ENCODE peak calls at places on chromosomes 11 and 22, in ten cellular contexts. K is activated T-cell treated with anti-CD3 and anti-CD28 coated beads, Interleukin-2, amount 50 U/mL, for 24 hours; I is K562; X is BJ; C is HAP-1; M is NCI-H1092; T is lower lobe of right lung; S is glutamatergic neuron; N is ascending aorta; W is T-helper 1 cell. R is an unnamed sample.

GRCh38 chr11:26780686-26781085 is 58.8 kb upstream of the SLC5A12 start:
- DNase-seq in K (no peak), I (no peak), X (no peak), C (no peak), M (no peak), T (no peak), S (no peak), N (no peak), W (no peak), R (no peak)

GRCh38 chr22:29748248-29748893 is 18.4 kb downstream of the ZMAT5 start:
- DNase-seq in K (no peak), I (no peak), X (no peak), C (no peak), M (no peak), T (no peak), S (no peak), N (no peak), W (no peak), R (no peak)

GRCh38 chr11:95068549-95068948 is 1.8 kb downstream of the SRSF8 start:
- DNase-seq in K (peak), I (peak), X (peak), C (peak), M (peak), T (peak), S (peak), N (peak), W (peak), R (peak)

GRCh38 chr11:131744847-131745246 is 374.4 kb downstream of the NTM start:
- DNase-seq in K (no peak), I (no peak), X (no peak), C (no peak), M (no peak), T (no peak), S (no peak), N (no peak), W (no peak), R (no peak)

GRCh38 chr11:19244084-19244483 is 3.3 kb upstream of the E2F8 start:
- DNase-seq in K (no peak), I (no peak), X (no peak), C (no peak), M (no peak), T (no peak), S (no peak), N (no peak), W (no peak), R (no peak)

GRCh38 chr11:120579601-120580000 is 68.1 kb downstream of the GRIK4 start:
- DNase-seq in K (no peak), I (no peak), X (no peak), C (no peak), M (no peak), T (peak), S (no peak), N (no peak), W (no peak), R (no peak)

GRCh38 chr11:132134322-132134721 is 763.9 kb downstream of the NTM start:
- DNase-seq in K (no peak), I (no peak), X (no peak), C (no peak), M (no peak), T (no peak), S (no peak), N (no peak), W (no peak), R (no peak)

GRCh38 chr11:64654958-64655541 is 64.0 kb downstream of the SLC22A12 start:
- DNase-seq in K (no peak), I (no peak), X (no peak), C (no peak), M (no peak), T (no peak), S (no peak), N (no peak), W (no peak), R (no peak)

GRCh38 chr11:2089536-2090165 is 49.5 kb downstream of the IGF2 start:
- DNase-seq in K (peak), I (peak), X (no peak), C (peak), M (no peak), T (peak), S (no peak), N (no peak), W (peak), R (peak)

GRCh38 chr22:49930596-49931412 is 12.4 kb downstream of the CRELD2 start:
- DNase-seq in K (peak), I (no peak), X (peak), C (peak), M (no peak), T (peak), S (no peak), N (peak), W (peak), R (peak)

GRCh38 chr11:132914600-132914999 is 617.7 kb downstream of the OPCML start:
- DNase-seq in K (no peak), I (no peak), X (no peak), C (no peak), M (no peak), T (no peak), S (no peak), N (no peak), W (no peak), R (no peak)

GRCh38 chr11:103906291-103906850 is 130.1 kb upstream of the DDI1 start:
- DNase-seq in K (no peak), I (no peak), X (no peak), C (no peak), M (no peak), T (no peak), S (no peak), N (no peak), W (no peak), R (no peak)

R was measured in mesendoderm.